ENCODE peak calls at places on chromosomes 12 and 14, in eight cellular contexts. T, B, P, Q, E, K, Z and U are unnamed samples.

GRCh38 chr14:23864856-23865255 is 88.7 kb upstream of the DHRS4 start:
- DNase-seq in P (no peak), E (no peak), Q (no peak), T (no peak), B (no peak), Z (no peak), K (no peak), U (no peak)

GRCh38 chr14:99756796-99757195 is 36.4 kb upstream of the EML1 start:
- DNase-seq in B (no peak), T (no peak), Z (peak), Q (no peak), K (no peak), E (peak), P (no peak), U (no peak)

GRCh38 chr12:105487961-105488360 is 157.5 kb downstream of the C12orf75 start:
- DNase-seq in Z (no peak), E (no peak), B (no peak), P (no peak), Q (no peak), K (no peak), T (no peak), U (no peak)

GRCh38 chr12:99130808-99131538 is 485.9 kb downstream of the APAF1 start:
- DNase-seq in Q (no peak), T (no peak), K (no peak), Z (peak), E (no peak), B (peak), P (peak), U (no peak)

GRCh38 chr14:90281766-90282165 is 25.4 kb downstream of the PSMC1 start:
- DNase-seq in E (no peak), T (no peak), Q (no peak), P (no peak), K (no peak), Z (peak), B (no peak), U (no peak)

GRCh38 chr12:92139634-92140555 is 5.8 kb downstream of the BTG1 start:
- DNase-seq in Z (peak), P (no peak), T (no peak), Q (no peak), E (no peak), K (no peak), B (no peak), U (no peak)

GRCh38 chr12:40829738-40830144 is 137.5 kb downstream of the CNTN1 start:
- DNase-seq in K (no peak), B (no peak), Q (no peak), P (no peak), Z (peak), T (no peak), E (no peak), U (no peak)

GRCh38 chr12:8817856-8818255 is 4.6 kb upstream of the A2ML1 start:
- DNase-seq in E (no peak), Q (no peak), P (no peak), T (no peak), K (no peak), B (no peak), Z (no peak), U (no peak)

GRCh38 chr12:92735131-92735721 is 32.4 kb downstream of the PLEKHG7 start:
- DNase-seq in T (no peak), P (no peak), Q (no peak), E (no peak), Z (peak), K (no peak), B (no peak), U (no peak)

GRCh38 chr14:33911046-33911445 is 39.8 kb downstream of the EGLN3 start:
- DNase-seq in E (no peak), B (no peak), T (no peak), Q (no peak), P (no peak), K (no peak), Z (no peak), U (no peak)

GRCh38 chr14:106308839-106309389 is 782.5 kb downstream of the TMEM121 start:
- DNase-seq in K (no peak), Q (no peak), B (peak), Z (peak), E (no peak), T (peak), P (peak), U (no peak)

GRCh38 chr14:51443195-51444018 is 203.4 kb downstream of the TMX1 start:
- DNase-seq in T (no peak), Z (peak), B (no peak), Q (no peak), E (no peak), K (no peak), P (no peak), U (no peak)

GRCh38 chr12:39116877-39117276 is 211.5 kb upstream of the CPNE8 start:
- DNase-seq in Q (no peak), E (no peak), P (no peak), B (no peak), Z (no peak), K (no peak), T (no peak), U (no peak)

GRCh38 chr14:104556256-104557021 is 23.1 kb upstream of the C14orf180 start:
- DNase-seq in P (no peak), K (no peak), Z (no peak), T (peak), Q (peak), E (no peak), B (no peak), U (no peak)

GRCh38 chr14:104130974-104131651 is 7.3 kb upstream of the KIF26A start:
- DNase-seq in E (no peak), B (peak), Z (peak), Q (peak), T (peak), K (no peak), P (peak), U (peak)

GRCh38 chr14:58395815-58396626 is at the start of gene TOMM20L:
- DNase-seq in Z (peak), Q (peak), T (peak), E (peak), P (peak), B (peak), K (peak), U (peak)

GRCh38 chr14:19873178-19873577 is 1.8 kb upstream of the OR4K2 start:
- DNase-seq in Q (no peak), P (no peak), K (no peak), Z (no peak), T (no peak), B (no peak), E (no peak), U (no peak)

GRCh38 chr14:92684801-92685560 is 63.4 kb downstream of the LGMN start:
- DNase-seq in Q (no peak), Z (no peak), K (no peak), B (no peak), E (no peak), P (peak), T (peak), U (no peak)

GRCh38 chr12:88639361-88639760 is 59.1 kb upstream of the KITLG start:
- DNase-seq in K (no peak), P (no peak), Q (no peak), B (no peak), E (no peak), Z (peak), T (no peak), U (no peak)

GRCh38 chr12:109785854-109786253 is 47.3 kb downstream of the TRPV4 start:
- DNase-seq in P (no peak), E (no peak), K (no peak), T (no peak), B (no peak), Z (no peak), Q (no peak), U (no peak)

GRCh38 chr12:42643881-42644579 is 54.5 kb upstream of the PRICKLE1 start:
- DNase-seq in P (no peak), T (no peak), K (no peak), Z (no peak), E (no peak), Q (no peak), B (no peak), U (no peak)

DNA sequence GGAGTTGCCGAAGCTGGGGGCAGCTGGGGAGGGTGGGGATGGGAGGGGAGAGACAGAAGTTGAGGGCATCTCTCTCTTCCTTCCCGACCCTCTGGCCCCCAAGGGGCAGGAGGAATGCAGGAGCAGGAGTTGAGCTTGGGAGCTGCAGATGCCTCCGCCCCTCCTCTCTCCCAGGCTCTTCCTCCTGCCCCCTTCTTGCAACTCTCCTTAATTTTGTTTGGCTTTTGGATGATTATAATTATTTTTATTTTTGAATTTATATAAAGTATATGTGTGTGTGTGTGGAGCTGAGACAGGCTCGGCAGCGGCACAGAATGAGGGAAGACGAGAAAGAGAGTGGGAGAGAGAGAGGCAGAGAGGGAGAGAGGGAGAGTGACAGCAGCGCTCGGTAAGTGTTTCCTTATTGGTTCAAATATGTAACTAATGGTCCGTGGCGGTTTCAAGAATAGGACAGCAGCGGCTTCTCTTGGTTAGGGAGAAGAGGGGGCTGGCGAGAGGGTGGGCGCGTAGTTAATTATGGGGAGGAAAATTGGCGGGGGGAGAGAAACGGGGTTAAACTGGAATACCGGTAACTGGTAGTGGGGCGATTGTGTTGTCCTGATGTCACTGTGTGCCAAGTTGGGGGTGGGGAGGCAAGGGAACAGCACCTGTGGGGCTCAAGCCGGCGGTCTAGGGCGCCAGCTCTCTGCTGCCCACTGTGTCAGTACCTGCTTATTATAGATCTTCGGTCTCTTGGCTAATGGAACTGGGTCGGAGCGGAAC is 8.4 kb downstream of the HOXC8 start:
- DNase-seq in B (no peak), Z (peak), Q (no peak), T (no peak), K (no peak), P (peak), E (no peak), U (no peak)
- TF ChIP-seq CTCF in B (no peak), Z (peak), Q (no peak), T (no peak), K (no peak), P (no peak), E (no peak), U (no peak)

DNA sequence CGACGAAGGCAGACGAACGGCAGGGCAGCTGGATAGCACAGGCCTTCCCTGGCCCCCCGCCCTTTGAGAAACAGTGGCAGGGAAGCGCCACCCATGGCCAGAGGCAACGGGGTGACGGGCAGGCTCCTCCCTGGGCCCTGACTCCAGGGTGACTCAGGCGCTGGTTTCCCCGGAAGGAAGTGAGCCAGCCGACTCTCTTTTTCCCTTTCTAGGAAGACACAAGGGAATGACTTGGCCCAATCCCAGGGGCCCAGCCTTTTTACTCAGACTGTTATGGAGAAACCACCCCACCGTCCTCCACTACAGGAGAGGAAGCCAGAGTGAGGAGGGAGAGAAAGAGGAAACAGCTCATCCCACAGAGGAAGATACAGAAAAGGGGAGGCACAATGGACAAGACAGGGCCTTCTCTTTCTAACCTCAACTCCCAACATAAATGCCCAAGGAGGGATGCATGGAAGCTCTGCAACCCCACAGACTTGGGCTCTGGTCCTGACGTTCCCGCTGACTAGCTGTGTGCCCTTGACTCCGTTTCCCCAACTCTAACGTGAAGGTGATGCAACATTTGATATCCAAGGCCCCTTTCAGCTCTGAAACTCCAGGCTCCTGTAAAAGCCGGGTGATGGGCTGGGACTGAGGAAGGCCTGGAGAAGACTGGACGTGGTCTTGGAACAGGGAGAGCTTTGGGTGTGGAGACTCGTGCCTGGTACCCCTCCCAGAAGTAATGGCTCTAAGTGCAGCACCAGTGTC is 27.9 kb downstream of the ACTN1 start:
- DNase-seq in T (peak), K (no peak), E (peak), P (no peak), Z (peak), B (no peak), Q (no peak), U (peak)
- TF ChIP-seq CTCF in T (no peak), K (no peak), E (no peak), P (no peak), Z (no peak), B (no peak), Q (no peak), U (no peak)

DNA sequence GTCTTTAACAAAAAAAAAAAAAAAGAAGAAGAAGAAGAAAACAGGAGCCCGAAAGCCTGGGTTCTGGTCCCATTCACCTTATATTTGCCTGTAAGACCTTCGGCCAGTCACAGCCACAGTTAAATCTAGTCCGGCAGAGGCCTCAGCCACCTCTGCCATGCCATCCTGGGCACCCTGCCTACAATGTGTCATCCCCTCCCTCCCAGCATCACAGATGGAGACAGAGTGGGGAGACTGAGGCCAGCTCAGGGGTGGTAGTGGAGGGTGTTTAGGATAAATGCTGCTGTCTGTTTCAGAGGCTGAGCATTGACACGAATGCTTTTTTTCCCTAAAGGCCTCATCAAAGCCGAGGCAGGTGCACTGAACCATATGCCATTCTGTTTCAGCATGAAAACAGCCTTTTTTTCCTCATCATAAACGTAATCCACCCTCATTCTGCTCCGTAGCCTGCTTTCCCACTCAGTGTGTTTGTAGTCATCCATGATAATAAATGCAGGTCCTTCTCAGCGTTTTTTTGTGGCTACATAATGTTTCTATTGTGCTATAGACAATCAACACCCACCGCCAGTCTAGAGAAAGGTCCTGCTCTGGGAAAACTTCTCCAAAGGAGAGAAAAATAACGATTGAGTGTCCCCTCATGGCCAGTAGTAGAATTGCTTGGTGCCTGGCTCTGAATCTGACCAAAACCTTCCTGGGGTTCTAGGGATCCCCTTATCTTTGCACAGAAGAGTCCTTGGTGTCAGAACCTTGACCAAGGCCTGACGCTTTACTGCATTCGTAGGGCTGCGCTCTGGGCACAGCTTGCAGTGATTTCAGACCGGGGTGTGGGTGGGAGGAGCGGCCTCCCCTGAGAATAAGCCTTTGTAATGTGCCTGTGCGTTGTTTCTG is 41.1 kb upstream of the TSPAN9 start:
- DNase-seq in Q (no peak), K (no peak), T (no peak), P (no peak), B (no peak), Z (peak), E (no peak), U (no peak)
- TF ChIP-seq CTCF in Q (no peak), K (peak), T (no peak), P (no peak), B (no peak), Z (peak), E (no peak), U (no peak)

GRCh38 chr12:127559349-127560040 is 707.5 kb upstream of the TMEM132C start:
- DNase-seq in Z (peak), K (no peak), Q (no peak), T (peak), E (no peak), B (no peak), P (no peak), U (no peak)
- TF ChIP-seq CTCF in Z (peak), K (peak), Q (no peak), T (peak), E (no peak), B (no peak), P (no peak), U (no peak)

DNA sequence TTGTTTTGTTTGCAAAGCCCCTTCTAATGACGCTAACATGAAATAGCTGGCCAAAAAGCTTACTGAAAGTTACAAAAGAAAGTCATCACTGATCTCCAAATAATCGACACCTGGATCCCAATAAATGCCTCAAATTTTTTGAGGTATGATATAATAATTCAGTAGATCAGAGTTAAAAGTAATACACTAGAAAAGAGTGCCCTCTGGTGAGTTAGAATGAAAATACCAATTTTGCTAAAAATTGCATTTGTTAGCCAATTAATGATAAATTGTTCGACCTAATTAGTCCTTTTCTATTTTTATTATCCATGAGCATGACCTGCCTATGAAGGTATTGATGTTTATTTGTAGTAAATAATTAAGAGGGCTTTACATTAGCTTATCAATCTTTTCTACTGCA is 78.6 kb downstream of the CEP128 start:
- DNase-seq in P (no peak), Q (no peak), K (no peak), T (no peak), B (no peak), Z (no peak), E (no peak), U (no peak)
- TF ChIP-seq CTCF in P (no peak), Q (no peak), K (peak), T (no peak), B (no peak), Z (peak), E (no peak), U (no peak)

GRCh38 chr12:119840617-119841016 is 36.5 kb downstream of the CIT start:
- DNase-seq in P (no peak), T (no peak), Z (no peak), Q (no peak), B (no peak), E (no peak), K (no peak), U (no peak)

GRCh38 chr12:119838781-119839180 is 38.3 kb downstream of the CIT start:
- DNase-seq in Q (no peak), K (no peak), E (no peak), T (no peak), B (no peak), Z (no peak), P (no peak), U (no peak)

GRCh38 chr12:119829439-119829838 is 47.7 kb downstream of the CIT start:
- DNase-seq in Z (no peak), P (peak), B (peak), E (no peak), K (no peak), Q (no peak), T (no peak), U (no peak)

GRCh38 chr12:119839201-119839600 is 37.9 kb downstream of the CIT start:
- DNase-seq in P (no peak), Q (no peak), T (no peak), E (no peak), K (no peak), Z (no peak), B (no peak), U (no peak)

DNA sequence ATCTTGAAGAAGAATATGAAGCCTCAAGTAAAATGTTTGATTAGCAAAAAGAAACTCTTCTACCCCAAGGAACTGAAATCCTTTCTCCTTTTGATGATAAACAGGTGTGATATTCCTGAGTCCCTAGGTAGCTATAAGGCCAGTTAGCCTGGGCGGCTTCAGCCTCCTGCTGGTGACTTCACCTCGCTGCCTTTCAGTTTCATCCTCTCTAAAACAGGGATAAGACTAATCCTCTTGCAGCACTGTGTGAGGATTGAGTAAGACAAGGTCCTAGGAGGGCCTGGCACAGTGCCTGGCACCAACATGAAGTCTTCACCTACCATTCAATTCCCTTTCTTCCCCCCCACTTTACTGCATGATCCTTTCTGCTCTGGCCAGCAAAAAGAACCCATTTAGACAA is 42.1 kb downstream of the CIT start:
- DNase-seq in Z (peak), B (no peak), Q (no peak), T (no peak), E (no peak), P (no peak), K (no peak), U (no peak)
- TF ChIP-seq CTCF in Z (peak), B (no peak), Q (no peak), T (no peak), E (no peak), P (no peak), K (no peak), U (no peak)

DNA sequence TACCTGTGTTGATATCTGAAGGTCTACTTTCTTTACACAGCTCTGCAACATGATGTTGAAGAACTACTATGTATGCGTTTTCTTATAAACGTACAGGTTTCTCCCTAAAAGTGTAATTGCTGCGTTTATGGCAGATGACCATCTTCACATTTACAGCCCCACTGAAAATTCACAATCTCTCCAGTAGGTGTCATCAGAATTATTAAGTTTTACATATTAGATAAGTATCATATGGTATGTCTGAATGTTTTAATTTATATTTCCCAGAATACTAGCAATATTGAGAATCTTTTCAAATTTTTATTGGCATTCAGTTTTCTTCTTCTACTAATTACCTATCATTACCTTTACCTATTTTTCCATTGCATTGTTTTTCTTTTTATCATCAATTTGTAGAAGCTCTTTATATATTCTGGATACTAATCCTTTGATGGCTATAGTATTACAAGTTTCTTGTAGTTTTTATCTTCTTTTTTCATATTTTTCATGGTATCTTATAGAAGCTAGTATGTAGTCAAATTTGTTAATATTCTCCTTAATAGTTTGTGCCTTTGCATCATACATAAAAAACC is 123.5 kb downstream of the CAPZA3 start:
- DNase-seq in T (no peak), Q (no peak), E (no peak), K (no peak), Z (peak), B (no peak), P (peak), U (no peak)
- TF ChIP-seq CTCF in T (peak), Q (peak), E (no peak), K (peak), Z (peak), B (no peak), P (no peak), U (peak)